ENCODE peak calls at places on chromosome 18, in nine cellular contexts. One of them, this sample, is unnamed.

GRCh38 chr18:48951448-48952286 is 902 bp upstream of the SMAD7 start:
- DNase-seq in HCT116: no peak
- DNase-seq in hepatocyte: peak; percentile 96
- DNase-seq in heart left ventricle: peak; percentile 95
- DNase-seq in brain microvascular endothelial cell: peak; percentile 79
- DNase-seq in colonic mucosa: peak; percentile 83
- DNase-seq in psoas muscle: peak; percentile 92
- DNase-seq in testis: peak; percentile 86
- DNase-seq in GM12878: no peak
- DNase-seq in this sample: peak; percentile 91

GRCh38 chr18:3340015-3340681 is 78.2 kb downstream of the MYL12B start:
- DNase-seq in psoas muscle: no peak
- DNase-seq in testis: no peak
- DNase-seq in hepatocyte: no peak
- DNase-seq in colonic mucosa: no peak
- DNase-seq in GM12878: no peak
- DNase-seq in brain microvascular endothelial cell: peak; percentile 34
- DNase-seq in heart left ventricle: no peak
- DNase-seq in HCT116: no peak
- DNase-seq in this sample: no peak

GRCh38 chr18:46480187-46480586 is 176.8 kb downstream of the LOXHD1 start:
- DNase-seq in psoas muscle: no peak
- DNase-seq in GM12878: no peak
- DNase-seq in HCT116: no peak
- DNase-seq in hepatocyte: no peak
- DNase-seq in testis: no peak
- DNase-seq in colonic mucosa: no peak
- DNase-seq in brain microvascular endothelial cell: no peak
- DNase-seq in heart left ventricle: no peak
- DNase-seq in this sample: no peak

GRCh38 chr18:67475673-67476072 is 40.8 kb downstream of the DSEL start:
- DNase-seq in psoas muscle: no peak
- DNase-seq in heart left ventricle: no peak
- DNase-seq in HCT116: no peak
- DNase-seq in colonic mucosa: no peak
- DNase-seq in brain microvascular endothelial cell: no peak
- DNase-seq in GM12878: no peak
- DNase-seq in testis: no peak
- DNase-seq in hepatocyte: no peak
- DNase-seq in this sample: no peak

GRCh38 chr18:28050561-28050960 is 126.4 kb downstream of the CDH2 start:
- DNase-seq in hepatocyte: no peak
- DNase-seq in colonic mucosa: no peak
- DNase-seq in testis: no peak
- DNase-seq in brain microvascular endothelial cell: no peak
- DNase-seq in heart left ventricle: no peak
- DNase-seq in HCT116: no peak
- DNase-seq in GM12878: no peak
- DNase-seq in psoas muscle: no peak
- DNase-seq in this sample: no peak

GRCh38 chr18:13217466-13217961 is 1.0 kb upstream of the LDLRAD4 start:
- DNase-seq in GM12878: no peak
- DNase-seq in HCT116: no peak
- DNase-seq in heart left ventricle: peak; percentile 84
- DNase-seq in colonic mucosa: peak; percentile 62
- DNase-seq in brain microvascular endothelial cell: no peak
- DNase-seq in hepatocyte: peak; percentile 71
- DNase-seq in testis: peak; percentile 59
- DNase-seq in psoas muscle: peak; percentile 72
- DNase-seq in this sample: peak; percentile 84

GRCh38 chr18:3012306-3012919 is 531 bp downstream of the LPIN2 start:
- DNase-seq in HCT116: no peak
- DNase-seq in testis: peak; percentile 75
- DNase-seq in GM12878: no peak
- DNase-seq in brain microvascular endothelial cell: no peak
- DNase-seq in psoas muscle: peak; percentile 50
- DNase-seq in colonic mucosa: peak; percentile 50
- DNase-seq in heart left ventricle: peak; percentile 52
- DNase-seq in hepatocyte: peak; percentile 70
- DNase-seq in this sample: peak; percentile 83

GRCh38 chr18:43751835-43752234 is 474.5 kb upstream of the SYT4 start:
- DNase-seq in brain microvascular endothelial cell: no peak
- DNase-seq in GM12878: no peak
- DNase-seq in colonic mucosa: no peak
- DNase-seq in hepatocyte: no peak
- DNase-seq in HCT116: no peak
- DNase-seq in psoas muscle: no peak
- DNase-seq in heart left ventricle: no peak
- DNase-seq in testis: no peak
- DNase-seq in this sample: no peak

GRCh38 chr18:48719988-48720654 is 181.3 kb downstream of the CTIF start:
- DNase-seq in GM12878: no peak
- DNase-seq in testis: no peak
- DNase-seq in HCT116: no peak
- DNase-seq in colonic mucosa: no peak
- DNase-seq in hepatocyte: no peak
- DNase-seq in brain microvascular endothelial cell: peak; percentile 41
- DNase-seq in heart left ventricle: no peak
- DNase-seq in psoas muscle: no peak
- DNase-seq in this sample: no peak

GRCh38 chr18:48191494-48191893 is 217.7 kb downstream of the ZBTB7C start:
- DNase-seq in GM12878: no peak
- DNase-seq in testis: no peak
- DNase-seq in hepatocyte: no peak
- DNase-seq in colonic mucosa: no peak
- DNase-seq in heart left ventricle: no peak
- DNase-seq in HCT116: no peak
- DNase-seq in brain microvascular endothelial cell: no peak
- DNase-seq in psoas muscle: no peak
- DNase-seq in this sample: no peak

GRCh38 chr18:61580061-61580460 is 246.8 kb downstream of the CDH20 start:
- DNase-seq in hepatocyte: peak; percentile 5
- DNase-seq in brain microvascular endothelial cell: no peak
- DNase-seq in HCT116: no peak
- DNase-seq in colonic mucosa: no peak
- DNase-seq in GM12878: no peak
- DNase-seq in testis: no peak
- DNase-seq in psoas muscle: no peak
- DNase-seq in heart left ventricle: no peak
- DNase-seq in this sample: no peak

GRCh38 chr18:8508320-8508719 is 100.9 kb upstream of the RAB12 start:
- DNase-seq in HCT116: no peak
- DNase-seq in psoas muscle: no peak
- DNase-seq in GM12878: no peak
- DNase-seq in testis: no peak
- DNase-seq in hepatocyte: no peak
- DNase-seq in brain microvascular endothelial cell: no peak
- DNase-seq in colonic mucosa: no peak
- DNase-seq in heart left ventricle: no peak
- DNase-seq in this sample: no peak

DNA sequence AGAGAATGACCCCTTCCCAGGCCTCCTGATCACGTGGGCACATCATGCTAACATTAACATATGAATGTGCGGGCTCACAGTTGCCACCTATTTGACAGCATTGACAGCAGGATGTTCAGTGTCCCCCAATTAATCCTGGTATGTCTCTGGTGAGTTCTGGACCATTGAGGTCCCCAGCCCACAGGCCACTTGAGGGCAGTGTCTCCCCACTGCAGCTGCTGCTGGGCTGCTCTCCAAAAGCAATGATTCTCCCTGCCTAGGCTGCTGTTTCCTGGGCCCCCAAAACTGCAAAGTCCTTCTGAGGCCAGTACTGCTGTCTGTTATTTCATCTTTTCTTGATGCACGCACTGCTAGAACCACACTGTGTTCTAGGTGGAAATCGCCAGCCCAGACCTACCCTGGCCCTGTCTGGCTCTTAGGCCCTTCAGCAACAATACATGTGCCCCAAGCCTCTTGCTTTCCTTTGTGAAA is 52.7 kb upstream of the MAPK4 start:
- DNase-seq in hepatocyte: peak; percentile 78
- DNase-seq in heart left ventricle: peak; percentile 31
- DNase-seq in psoas muscle: peak; percentile 26
- DNase-seq in HCT116: no peak
- DNase-seq in testis: peak; percentile 69
- DNase-seq in colonic mucosa: no peak
- DNase-seq in GM12878: no peak
- DNase-seq in brain microvascular endothelial cell: peak; percentile 14
- DNase-seq in this sample: no peak
- TF ChIP-seq CTCF in hepatocyte: peak; percentile 81
- TF ChIP-seq CTCF in heart left ventricle: peak; percentile 58
- TF ChIP-seq CTCF in psoas muscle: peak; percentile 65
- TF ChIP-seq CTCF in HCT116: peak; percentile 79
- TF ChIP-seq CTCF in testis: peak; percentile 37
- TF ChIP-seq CTCF in colonic mucosa: peak; percentile 40
- TF ChIP-seq CTCF in GM12878: peak; percentile 53
- TF ChIP-seq CTCF in brain microvascular endothelial cell: peak; percentile 55
- TF ChIP-seq CTCF in this sample: peak; percentile 52

GRCh38 chr18:36655074-36655473 is 173.7 kb downstream of the TPGS2 start:
- DNase-seq in testis: no peak
- DNase-seq in hepatocyte: no peak
- DNase-seq in HCT116: no peak
- DNase-seq in heart left ventricle: no peak
- DNase-seq in psoas muscle: no peak
- DNase-seq in brain microvascular endothelial cell: no peak
- DNase-seq in GM12878: no peak
- DNase-seq in colonic mucosa: no peak
- DNase-seq in this sample: no peak
- H3K27ac ChIP-seq in testis: no peak overlapping the region
- H3K27ac ChIP-seq in hepatocyte: no peak overlapping the region
- H3K27ac ChIP-seq in HCT116: no peak overlapping the region
- H3K27ac ChIP-seq in heart left ventricle: peak overlapping the region; percentile 63
- H3K27ac ChIP-seq in psoas muscle: no peak overlapping the region
- H3K27ac ChIP-seq in brain microvascular endothelial cell: no peak overlapping the region
- H3K27ac ChIP-seq in GM12878: no peak overlapping the region
- H3K27ac ChIP-seq in colonic mucosa: no peak overlapping the region
- H3K27ac ChIP-seq in this sample: no peak overlapping the region

DNA sequence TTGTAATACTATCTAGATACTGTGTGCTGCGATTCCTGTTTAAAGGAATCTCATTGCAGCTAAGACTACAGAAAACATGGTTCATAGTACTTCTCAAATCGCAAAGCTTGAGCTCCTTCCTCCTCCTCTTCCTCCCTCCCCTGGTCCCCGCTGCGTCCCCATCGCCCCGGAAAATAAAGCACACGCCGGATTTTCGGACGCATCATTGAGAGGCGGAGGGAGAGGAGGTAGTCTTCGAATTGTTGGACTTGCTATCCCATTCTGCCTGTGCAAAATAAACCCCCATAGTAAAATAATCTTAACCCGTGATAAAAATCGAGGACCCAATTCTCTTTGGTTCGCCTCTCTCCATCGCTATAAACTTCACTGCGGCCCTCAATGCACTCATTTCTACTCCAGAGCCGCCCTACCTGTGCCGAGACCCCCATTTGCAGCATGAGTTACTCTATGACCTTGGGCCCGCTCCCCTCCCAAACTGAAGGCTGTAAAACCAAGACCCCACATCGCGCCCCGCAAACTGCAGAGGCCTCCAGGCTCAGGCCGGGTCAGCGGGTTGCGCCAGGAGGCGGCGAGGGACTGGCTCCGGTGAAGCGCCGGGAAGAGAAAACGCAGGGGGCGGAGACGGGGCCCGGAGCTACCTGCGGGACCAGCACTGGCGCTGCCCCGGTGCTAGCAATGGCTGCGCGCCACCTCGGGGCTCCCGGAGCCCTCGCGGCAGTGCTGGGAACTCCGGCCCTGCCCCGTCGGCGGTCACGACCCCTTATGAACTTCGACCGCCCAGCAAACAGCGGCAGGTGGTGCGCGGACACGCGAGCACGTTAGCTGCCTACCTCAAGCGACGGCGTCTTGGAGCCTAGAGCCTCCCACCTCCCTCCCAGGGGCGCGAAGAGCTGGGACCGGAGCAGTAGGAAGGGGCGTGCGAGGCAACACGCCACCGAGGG is 649 bp downstream of the ESCO1 start:
- DNase-seq in HCT116: no peak
- DNase-seq in heart left ventricle: peak; percentile 32
- DNase-seq in colonic mucosa: peak; percentile 62
- DNase-seq in testis: no peak
- DNase-seq in brain microvascular endothelial cell: no peak
- DNase-seq in GM12878: no peak
- DNase-seq in psoas muscle: peak; percentile 68
- DNase-seq in hepatocyte: peak; percentile 84
- DNase-seq in this sample: no peak
- TF ChIP-seq CTCF in HCT116: no peak
- TF ChIP-seq CTCF in heart left ventricle: no peak
- TF ChIP-seq CTCF in colonic mucosa: no peak
- TF ChIP-seq CTCF in testis: no peak
- TF ChIP-seq CTCF in brain microvascular endothelial cell: no peak
- TF ChIP-seq CTCF in GM12878: peak; percentile 18
- TF ChIP-seq CTCF in psoas muscle: no peak
- TF ChIP-seq CTCF in hepatocyte: no peak
- TF ChIP-seq CTCF in this sample: no peak

GRCh38 chr18:76486600-76486999 is 8.4 kb downstream of the ZNF516 start:
- DNase-seq in brain microvascular endothelial cell: no peak
- DNase-seq in testis: no peak
- DNase-seq in hepatocyte: no peak
- DNase-seq in psoas muscle: no peak
- DNase-seq in HCT116: no peak
- DNase-seq in colonic mucosa: no peak
- DNase-seq in heart left ventricle: no peak
- DNase-seq in GM12878: no peak
- DNase-seq in this sample: no peak

GRCh38 chr18:76484749-76485387 is 10.2 kb downstream of the ZNF516 start:
- DNase-seq in HCT116: no peak
- DNase-seq in testis: no peak
- DNase-seq in GM12878: no peak
- DNase-seq in brain microvascular endothelial cell: no peak
- DNase-seq in hepatocyte: no peak
- DNase-seq in colonic mucosa: no peak
- DNase-seq in heart left ventricle: no peak
- DNase-seq in psoas muscle: no peak
- DNase-seq in this sample: no peak

GRCh38 chr18:76487076-76487475 is 8.0 kb downstream of the ZNF516 start:
- DNase-seq in colonic mucosa: no peak
- DNase-seq in GM12878: no peak
- DNase-seq in psoas muscle: no peak
- DNase-seq in hepatocyte: no peak
- DNase-seq in heart left ventricle: no peak
- DNase-seq in testis: no peak
- DNase-seq in brain microvascular endothelial cell: no peak
- DNase-seq in HCT116: no peak
- DNase-seq in this sample: no peak

GRCh38 chr18:76487782-76488181 is 7.3 kb downstream of the ZNF516 start:
- DNase-seq in colonic mucosa: no peak
- DNase-seq in brain microvascular endothelial cell: no peak
- DNase-seq in GM12878: no peak
- DNase-seq in HCT116: no peak
- DNase-seq in heart left ventricle: no peak
- DNase-seq in psoas muscle: no peak
- DNase-seq in hepatocyte: no peak
- DNase-seq in testis: no peak
- DNase-seq in this sample: no peak

DNA sequence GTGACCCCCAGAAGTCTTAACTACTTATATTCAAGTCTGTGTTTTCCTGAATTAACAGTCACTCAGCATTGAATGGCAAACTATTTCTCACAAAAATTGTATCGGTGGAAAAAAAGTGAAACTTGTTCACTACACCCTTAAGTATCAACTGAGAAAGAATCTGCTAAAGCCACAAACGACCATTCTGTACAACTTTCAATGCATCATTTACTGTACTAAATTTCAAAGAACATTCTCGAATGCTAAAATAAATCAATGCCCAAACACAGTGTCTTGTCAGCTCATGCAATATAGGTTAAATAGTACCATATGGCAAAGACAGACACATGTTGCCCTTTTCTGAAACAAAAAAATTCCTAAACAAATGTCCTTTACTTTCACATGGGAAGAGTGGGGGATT is 9.0 kb downstream of the ZNF516 start:
- DNase-seq in GM12878: no peak
- DNase-seq in hepatocyte: no peak
- DNase-seq in HCT116: no peak
- DNase-seq in testis: no peak
- DNase-seq in heart left ventricle: no peak
- DNase-seq in brain microvascular endothelial cell: no peak
- DNase-seq in psoas muscle: no peak
- DNase-seq in colonic mucosa: no peak
- DNase-seq in this sample: no peak
- H3K27ac ChIP-seq in GM12878: peak overlapping the region; percentile 39
- H3K27ac ChIP-seq in hepatocyte: no peak overlapping the region
- H3K27ac ChIP-seq in HCT116: no peak overlapping the region
- H3K27ac ChIP-seq in testis: no peak overlapping the region
- H3K27ac ChIP-seq in heart left ventricle: no peak overlapping the region
- H3K27ac ChIP-seq in brain microvascular endothelial cell: no peak overlapping the region
- H3K27ac ChIP-seq in psoas muscle: no peak overlapping the region
- H3K27ac ChIP-seq in colonic mucosa: no peak overlapping the region
- H3K27ac ChIP-seq in this sample: no peak overlapping the region